ENCODE peak calls at places on chromosome X, in six cellular contexts. B is activated CD4-positive, alpha-beta T cell treated with anti-CD3 and anti-CD28 coated beads, Interleukin-2, amount 50 U/mL, for 4 hours; T is brain microvascular endothelial cell; I is K562; Y is SW 1271; C is NCI-H510A treated with DMSO at 0.1 percent for 48 hours. G is an unnamed sample.

GRCh38 chrX:7372843-7373525 is 225.0 kb upstream of the PUDP start:
- DNase-seq in B (no peak), C (no peak), T (peak), Y (peak), I (no peak), G (no peak)

GRCh38 chrX:118727686-118728339 is 407 bp downstream of the IL13RA1 start:
- DNase-seq in Y (no peak), I (peak), T (no peak), B (no peak), C (peak), G (peak)

GRCh38 chrX:17655232-17656034 is 81.9 kb upstream of the SCML1 start:
- DNase-seq in C (peak), Y (no peak), B (no peak), T (no peak), I (no peak), G (no peak)

GRCh38 chrX:41828821-41829220 is 94.5 kb downstream of the CASK start:
- DNase-seq in T (no peak), B (no peak), Y (no peak), C (no peak), I (no peak), G (no peak)

GRCh38 chrX:17744896-17745523 is 7.7 kb downstream of the SCML1 start:
- DNase-seq in Y (no peak), T (no peak), I (no peak), B (no peak), C (peak), G (no peak)

GRCh38 chrX:131812847-131813825 is 210.0 kb upstream of the STK26 start:
- DNase-seq in B (peak), C (no peak), Y (no peak), T (peak), I (peak), G (peak)

GRCh38 chrX:39012561-39013209 is 211.4 kb downstream of the MID1IP1 start:
- DNase-seq in I (no peak), B (no peak), T (no peak), Y (no peak), C (no peak), G (no peak)

GRCh38 chrX:153405426-153405825 is 4.3 kb upstream of the PNMA6E start:
- DNase-seq in I (no peak), B (no peak), T (no peak), Y (no peak), C (no peak), G (no peak)

GRCh38 chrX:131841496-131842410 is 181.3 kb upstream of the STK26 start:
- DNase-seq in Y (peak), I (peak), B (no peak), T (peak), C (peak), G (no peak)

G was measured in colonic mucosa.